ENCODE peak calls at places on chromosomes 16 and 17, in five cellular contexts. C is heart right ventricle, F is uterus, Q is colonic mucosa, V is fibroblast of lung. J is an unnamed sample.
A peak's percentile ranks its signal among the peaks of the same experiment; 100 is the strongest.

GRCh38 chr17:65277576-65277975 is 140.4 kb downstream of the RGS9 start:
- DNase-seq in Q (peak; percentile 11), F (no peak), C (no peak), V (peak; percentile 59), J (no peak)

GRCh38 chr16:17414421-17414820 is 56.3 kb downstream of the XYLT1 start:
- DNase-seq in F (no peak), C (no peak), Q (no peak), V (no peak), J (no peak)

GRCh38 chr17:73562896-73563295 is 81.3 kb downstream of the SDK2 start:
- DNase-seq in V (no peak), C (no peak), F (no peak), Q (no peak), J (no peak)

GRCh38 chr17:42850964-42851363 is at the start of gene AOC3:
- DNase-seq in F (peak; percentile 75), Q (peak; percentile 33), V (no peak), C (peak; percentile 48), J (no peak)

GRCh38 chr17:41654134-41654907 is 29.9 kb upstream of the KRT17 start:
- DNase-seq in F (no peak), C (no peak), V (no peak), Q (peak; percentile 94), J (peak; percentile 99)

GRCh38 chr17:43758497-43759174 is at the start of gene SOST:
- DNase-seq in C (no peak), F (no peak), V (no peak), Q (no peak), J (no peak)

GRCh38 chr16:53768593-53768992 is 64.6 kb downstream of the FTO start:
- DNase-seq in Q (no peak), C (no peak), V (peak; percentile 95), F (no peak), J (peak; percentile 88)

GRCh38 chr16:397736-398332 is 835 bp downstream of the NME4 start:
- DNase-seq in C (peak; percentile 73), Q (peak; percentile 70), F (peak; percentile 70), V (peak; percentile 61), J (no peak)

GRCh38 chr17:72118588-72119279 is 2.1 kb upstream of the SOX9 start:
- DNase-seq in F (peak; percentile 35), V (peak; percentile 84), Q (peak; percentile 89), C (peak; percentile 78), J (no peak)

GRCh38 chr16:47995354-47995753 is 160.4 kb downstream of the ABCC12 start:
- DNase-seq in C (no peak), V (no peak), F (no peak), Q (no peak), J (no peak)

GRCh38 chr17:61408151-61409041 is 8.8 kb downstream of the TBX2 start:
- DNase-seq in F (no peak), V (no peak), C (no peak), Q (no peak), J (no peak)

GRCh38 chr16:30112197-30113030 is 923 bp downstream of the GDPD3 start:
- DNase-seq in Q (peak; percentile 83), V (peak; percentile 30), F (peak; percentile 69), C (no peak), J (no peak)

GRCh38 chr16:30142672-30143346 is 19.8 kb upstream of the MAPK3 start:
- DNase-seq in F (no peak), V (no peak), C (no peak), Q (no peak), J (no peak)

GRCh38 chr16:86044241-86044671 is 145.3 kb downstream of the IRF8 start:
- DNase-seq in Q (no peak), V (peak; percentile 39), F (no peak), C (no peak), J (no peak)

GRCh38 chr17:32335647-32336046 is 6.3 kb downstream of the C17orf75 start:
- DNase-seq in F (no peak), V (peak; percentile 89), C (no peak), Q (no peak), J (no peak)
- H3K27ac ChIP-seq in F (no peak overlapping the region), V (no peak overlapping the region), C (no peak overlapping the region), Q (no peak overlapping the region), J (no peak overlapping the region)

DNA sequence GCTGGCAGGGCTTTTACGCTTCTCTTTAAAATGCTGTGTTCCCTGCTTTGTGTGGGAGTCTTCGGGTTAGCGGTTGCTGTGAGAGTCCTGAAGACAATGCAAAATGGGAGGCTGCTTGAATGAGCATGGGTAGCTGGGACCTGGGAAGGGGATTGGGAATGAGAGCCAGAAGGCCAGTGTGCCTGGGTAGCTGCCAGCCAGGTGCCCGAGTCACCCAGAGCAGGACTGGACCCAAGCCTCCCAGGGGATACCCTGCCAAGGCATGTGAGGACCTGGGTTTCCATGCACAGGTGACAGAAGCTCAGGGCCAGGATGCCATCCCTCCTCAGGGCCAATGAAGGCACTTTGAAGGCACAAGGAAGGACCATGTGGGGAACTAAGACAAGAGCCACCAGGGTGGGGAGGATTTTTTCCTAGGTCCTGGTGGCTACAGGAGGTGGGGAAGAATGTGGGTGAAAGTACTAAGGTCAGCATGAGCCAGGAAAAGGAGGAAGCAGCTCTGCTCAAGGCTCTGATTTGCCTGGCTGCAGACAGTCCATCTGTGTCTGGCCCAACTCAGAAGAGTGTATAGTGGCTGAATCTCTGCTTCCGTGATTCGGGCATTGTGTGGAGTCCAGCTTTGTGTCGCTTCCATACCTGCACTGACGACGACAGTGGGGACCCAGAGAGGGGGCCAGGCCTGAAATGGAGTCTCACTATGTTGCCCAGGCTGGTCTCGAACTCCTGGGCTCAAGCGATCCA is 20.5 kb downstream of the TMEM94 start:
- DNase-seq in Q (no peak), V (no peak), F (no peak), C (no peak), J (no peak)
- H3K27ac ChIP-seq in Q (no peak overlapping the region), V (no peak overlapping the region), F (peak overlapping the region; percentile 68), C (peak overlapping the region; percentile 82), J (no peak overlapping the region)

DNA sequence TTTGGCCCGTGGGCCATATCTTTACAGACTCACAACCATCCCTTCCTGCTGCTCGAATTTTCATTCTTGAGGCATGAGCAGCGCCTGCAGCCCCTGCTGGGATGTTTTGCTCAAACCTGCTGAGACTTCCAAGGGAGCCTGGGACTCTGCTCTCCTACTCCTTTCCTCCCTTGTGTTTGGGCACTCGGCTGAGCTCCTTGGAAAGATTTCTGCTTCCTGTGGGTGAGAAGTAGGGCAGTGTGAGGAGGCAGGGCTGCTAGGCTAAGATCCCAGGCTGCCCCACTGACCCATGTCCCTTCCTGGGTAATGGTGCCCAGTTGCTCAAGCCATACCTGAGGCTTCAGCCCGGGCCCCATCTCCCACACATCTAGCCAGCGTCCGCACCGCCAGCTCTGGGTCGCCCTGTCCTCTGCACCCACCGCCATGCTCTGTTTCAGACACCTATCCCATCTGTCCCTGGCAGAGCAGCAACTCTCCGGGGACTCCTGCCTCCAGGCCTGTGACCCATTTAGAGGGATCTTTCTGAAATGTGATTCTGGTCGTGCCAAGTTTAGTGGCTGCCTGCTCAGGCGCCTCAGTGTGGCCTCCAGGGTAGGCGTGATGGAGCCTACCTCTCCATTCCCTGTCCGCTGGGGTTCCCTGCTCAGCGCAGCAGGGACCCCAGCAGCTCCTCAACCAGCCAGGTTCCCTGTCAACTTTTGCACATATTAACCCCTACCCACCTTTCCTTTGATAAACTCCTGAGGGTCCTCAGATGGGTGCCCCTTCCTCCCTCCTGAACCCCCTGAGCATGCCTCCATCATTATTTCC is 190.1 kb downstream of the CCDC182 start:
- DNase-seq in F (no peak), V (no peak), C (no peak), Q (no peak), J (no peak)
- H3K27ac ChIP-seq in F (no peak overlapping the region), V (no peak overlapping the region), C (no peak overlapping the region), Q (no peak overlapping the region), J (no peak overlapping the region)

GRCh38 chr16:4385789-4386451 is 14.3 kb downstream of the VASN start:
- DNase-seq in C (no peak), V (no peak), Q (no peak), F (no peak), J (no peak)

GRCh38 chr16:4383591-4384495 is 12.2 kb downstream of the VASN start:
- DNase-seq in F (no peak), Q (no peak), C (no peak), V (no peak), J (no peak)

GRCh38 chr16:4382795-4383357 is 11.2 kb downstream of the VASN start:
- DNase-seq in C (no peak), Q (no peak), V (no peak), F (no peak), J (no peak)

GRCh38 chr16:4385066-4385788 is 13.6 kb downstream of the VASN start:
- DNase-seq in F (no peak), Q (no peak), C (no peak), V (no peak), J (no peak)

GRCh38 chr16:4384497-4384896 is 12.8 kb downstream of the VASN start:
- DNase-seq in C (no peak), F (peak; percentile 54), Q (no peak), V (peak; percentile 49), J (no peak)
- H3K27ac ChIP-seq in C (peak overlapping the region; percentile 30), F (peak overlapping the region; percentile 68), Q (no peak overlapping the region), V (peak overlapping the region; percentile 71), J (no peak overlapping the region)

GRCh38 chr17:841313-841712 is 59.2 kb downstream of the MRM3 start:
- DNase-seq in V (no peak), Q (no peak), F (no peak), C (no peak), J (no peak)
- H3K27ac ChIP-seq in V (no peak overlapping the region), Q (no peak overlapping the region), F (no peak overlapping the region), C (no peak overlapping the region), J (no peak overlapping the region)

DNA sequence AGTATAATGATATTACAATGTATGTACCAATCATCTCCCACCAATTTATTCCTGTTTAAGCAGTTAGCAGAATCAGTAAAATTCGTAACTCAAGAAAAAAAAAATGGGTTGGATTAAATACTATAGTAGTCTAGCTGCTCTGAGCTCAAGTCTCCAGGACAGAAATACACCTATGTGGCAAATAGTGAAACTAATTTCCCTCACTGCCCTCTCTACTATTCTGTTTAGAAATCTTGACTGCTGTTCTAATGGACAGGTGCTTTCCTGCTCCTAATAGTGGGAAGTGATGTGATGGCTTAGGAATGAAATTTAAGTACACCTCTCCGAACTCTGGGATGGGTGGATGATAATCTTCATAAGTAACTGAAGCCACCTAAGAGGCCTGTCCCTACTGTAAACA is 175.7 kb downstream of the KCNJ2 start:
- DNase-seq in F (no peak), C (no peak), Q (no peak), V (no peak), J (no peak)
- H3K27ac ChIP-seq in F (no peak overlapping the region), C (no peak overlapping the region), Q (no peak overlapping the region), V (no peak overlapping the region), J (no peak overlapping the region)

DNA sequence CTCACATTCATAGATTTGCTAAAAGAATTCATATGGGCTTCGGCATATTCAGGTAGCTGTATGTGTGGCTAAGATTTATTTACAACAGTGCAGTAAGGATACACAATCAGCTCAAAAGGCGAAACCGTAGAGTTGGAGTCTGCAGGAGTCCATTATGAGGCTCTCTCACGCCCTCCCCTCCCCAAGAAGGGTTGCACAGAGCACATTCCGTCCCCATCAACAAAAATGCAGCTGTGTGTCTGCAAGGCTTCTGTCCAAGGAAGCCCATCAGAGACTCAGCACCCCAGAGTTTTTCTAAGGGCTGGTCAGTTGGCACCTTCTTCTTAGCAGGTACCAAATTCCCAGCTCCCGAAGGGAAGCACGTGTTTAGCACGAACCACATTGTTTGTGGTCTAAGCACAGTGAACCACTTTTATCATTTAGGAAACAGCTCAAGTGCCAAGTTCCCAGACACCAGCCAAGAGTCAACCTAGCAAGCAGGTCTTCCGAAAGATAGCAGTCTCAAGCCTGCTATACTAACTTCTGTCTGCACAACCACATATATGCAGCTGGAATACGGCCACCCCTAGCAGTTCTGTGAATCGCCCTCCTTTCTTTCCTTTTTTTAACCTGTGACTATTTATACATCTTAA is 28.5 kb upstream of the MEAK7 start:
- DNase-seq in C (no peak), Q (no peak), F (no peak), V (peak; percentile 46), J (no peak)
- H3K27ac ChIP-seq in C (peak overlapping the region; percentile 82), Q (peak overlapping the region; percentile 46), F (peak overlapping the region; percentile 61), V (peak overlapping the region; percentile 71), J (peak overlapping the region; percentile 59)

GRCh38 chr17:69574257-69575197 is 160.0 kb downstream of the MAP2K6 start:
- DNase-seq in C (peak; percentile 17), Q (no peak), V (peak; percentile 86), F (no peak), J (no peak)
- H3K27ac ChIP-seq in C (peak overlapping the region; percentile 47), Q (no peak overlapping the region), V (peak overlapping the region; percentile 38), F (peak overlapping the region; percentile 1), J (no peak overlapping the region)